ENCODE peak calls at places on chromosome 15, in six cellular contexts. L is mucosa of descending colon; E is colonic mucosa; H is suprapubic skin; O is CD8-positive, alpha-beta memory T cell; J is PC-9. F is an unnamed sample. For H3K4me1 and H3K36me3, the result is how much of the 10 kb centered on the place peaks cover.

GRCh38 chr15:100818927-100819326 is 60.7 kb upstream of the ALDH1A3 start:
- DNase-seq in L (no peak), E (no peak), H (no peak), O (no peak), J (no peak), F (no peak)

GRCh38 chr15:62783303-62783957 is 259.1 kb upstream of the TPM1 start:
- DNase-seq in L (no peak), E (no peak), H (no peak), O (no peak), J (no peak), F (no peak)

GRCh38 chr15:25687689-25688088 is 175.4 kb downstream of the ATP10A start:
- DNase-seq in L (no peak), E (no peak), H (no peak), O (no peak), J (no peak), F (no peak)

GRCh38 chr15:33226559-33227181 is 32.2 kb upstream of the FMN1 start:
- DNase-seq in L (no peak), E (peak), H (no peak), O (peak), J (peak), F (peak)

GRCh38 chr15:92901053-92901761 is 1.1 kb downstream of the CHD2 start:
- DNase-seq in L (no peak), E (no peak), H (no peak), O (no peak), J (no peak), F (peak)

GRCh38 chr15:100106732-100107131 is 235.0 kb downstream of the ADAMTS17 start:
- DNase-seq in L (no peak), E (no peak), H (no peak), O (no peak), J (no peak), F (no peak)

GRCh38 chr15:83818591-83818990 is 164.7 kb downstream of the ADAMTSL3 start:
- DNase-seq in L (no peak), E (no peak), H (no peak), O (no peak), J (no peak), F (no peak)

GRCh38 chr15:37452498-37452897 is 352.1 kb upstream of the MEIS2 start:
- DNase-seq in L (no peak), E (no peak), H (no peak), O (no peak), J (no peak), F (no peak)

GRCh38 chr15:63243101-63243500 is 34.3 kb upstream of the APH1B start:
- DNase-seq in L (no peak), E (no peak), H (no peak), O (no peak), J (no peak), F (no peak)

GRCh38 chr15:93382196-93382820 is 293.3 kb upstream of the RGMA start:
- DNase-seq in L (no peak), E (no peak), H (no peak), O (no peak), J (no peak), F (no peak)

GRCh38 chr15:78065284-78065872 is 12.1 kb downstream of the TBC1D2B start:
- DNase-seq in L (peak), E (no peak), H (peak), O (no peak), J (peak), F (no peak)

GRCh38 chr15:39313881-39314280 is 267.0 kb upstream of the THBS1 start:
- DNase-seq in L (no peak), E (no peak), H (no peak), O (no peak), J (no peak), F (peak)

GRCh38 chr15:86165263-86166204 is 85.9 kb downstream of the AGBL1 start:
- DNase-seq in L (no peak), E (no peak), H (no peak), O (no peak), J (no peak), F (no peak)

GRCh38 chr15:101407439-101407838 is 82.1 kb downstream of the PCSK6 start:
- DNase-seq in L (no peak), E (no peak), H (no peak), O (no peak), J (no peak), F (no peak)

GRCh38 chr15:57676578-57676977 is 29.9 kb upstream of the POLR2M start:
- DNase-seq in L (no peak), E (no peak), H (no peak), O (no peak), J (no peak), F (no peak)

GRCh38 chr15:76991741-76992645 is 2.9 kb upstream of the PSTPIP1 start:
- DNase-seq in L (peak), E (no peak), H (peak), O (no peak), J (no peak), F (no peak)

GRCh38 chr15:80173022-80173759 is 20.4 kb downstream of the FAH start:
- DNase-seq in L (peak), E (peak), H (no peak), O (peak), J (peak), F (peak)

GRCh38 chr15:45604321-45604720 is 17.1 kb downstream of the BLOC1S6 start:
- DNase-seq in L (no peak), E (no peak), H (no peak), O (no peak), J (no peak), F (no peak)

GRCh38 chr15:62782100-62782791 is 260.3 kb upstream of the TPM1 start:
- DNase-seq in L (no peak), E (peak), H (no peak), O (peak), J (peak), F (peak)

GRCh38 chr15:62610499-62610898 is 432.0 kb upstream of the TPM1 start:
- DNase-seq in L (no peak), E (no peak), H (no peak), O (no peak), J (no peak), F (no peak)

DNA sequence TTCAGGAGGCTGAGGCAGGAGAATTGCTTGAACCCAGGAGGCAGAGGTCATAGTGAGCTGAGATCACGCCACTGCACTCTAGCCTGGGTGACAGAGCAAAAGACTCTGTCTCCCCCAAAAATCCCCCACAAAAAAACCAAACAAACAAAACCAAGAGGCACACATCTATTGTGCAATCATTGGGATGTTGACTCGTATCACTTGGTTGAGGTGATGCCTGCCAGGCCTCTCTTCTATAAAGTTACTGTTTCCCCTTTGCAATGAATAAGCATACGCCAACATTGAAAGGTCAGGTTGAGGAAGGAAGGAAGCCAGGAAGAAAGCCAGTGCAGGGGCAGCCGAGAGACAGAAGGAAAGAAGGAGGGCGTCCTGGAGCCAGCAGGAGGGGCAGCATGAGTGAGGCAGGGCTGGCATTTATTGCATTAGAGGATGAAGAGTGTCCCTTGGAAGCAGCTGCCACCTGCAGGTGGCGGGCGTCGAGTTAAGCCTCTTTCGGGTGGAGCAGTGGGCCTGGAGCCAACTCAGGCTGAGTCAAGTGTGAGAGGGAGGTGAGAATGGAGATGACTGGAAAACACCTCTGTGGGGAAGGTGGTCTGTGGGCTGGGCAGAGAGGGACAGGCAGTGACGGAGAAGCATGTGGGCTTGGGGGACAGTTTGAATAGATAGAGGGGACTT is 8.3 kb upstream of the CSPG4 start:
- DNase-seq in L (peak), E (peak), H (peak), O (no peak), J (peak), F (peak)
- H3K4me1 ChIP-seq in L (under half), E (under half), H (half or more), O (under half), J (under half), F (under half)

GRCh38 chr15:82301296-82302016 is 38.8 kb downstream of the SAXO2 start:
- DNase-seq in L (no peak), E (no peak), H (no peak), O (no peak), J (no peak), F (no peak)
- H3K36me3 ChIP-seq in L (under half), E (under half), H (under half), O (under half), J (under half), F (under half)

GRCh38 chr15:40766906-40767837 is 2.6 kb upstream of the C15orf62 start:
- DNase-seq in L (no peak), E (no peak), H (no peak), O (no peak), J (peak), F (no peak)

GRCh38 chr15:40768492-40769309 is 1.1 kb upstream of the C15orf62 start:
- DNase-seq in L (peak), E (peak), H (no peak), O (no peak), J (no peak), F (peak)

GRCh38 chr15:40769310-40770146 is at the start of gene C15orf62:
- DNase-seq in L (peak), E (peak), H (no peak), O (peak), J (peak), F (peak)

GRCh38 chr15:40766194-40766830 is 2.4 kb downstream of the GCHFR start:
- DNase-seq in L (no peak), E (no peak), H (no peak), O (no peak), J (no peak), F (no peak)

DNA sequence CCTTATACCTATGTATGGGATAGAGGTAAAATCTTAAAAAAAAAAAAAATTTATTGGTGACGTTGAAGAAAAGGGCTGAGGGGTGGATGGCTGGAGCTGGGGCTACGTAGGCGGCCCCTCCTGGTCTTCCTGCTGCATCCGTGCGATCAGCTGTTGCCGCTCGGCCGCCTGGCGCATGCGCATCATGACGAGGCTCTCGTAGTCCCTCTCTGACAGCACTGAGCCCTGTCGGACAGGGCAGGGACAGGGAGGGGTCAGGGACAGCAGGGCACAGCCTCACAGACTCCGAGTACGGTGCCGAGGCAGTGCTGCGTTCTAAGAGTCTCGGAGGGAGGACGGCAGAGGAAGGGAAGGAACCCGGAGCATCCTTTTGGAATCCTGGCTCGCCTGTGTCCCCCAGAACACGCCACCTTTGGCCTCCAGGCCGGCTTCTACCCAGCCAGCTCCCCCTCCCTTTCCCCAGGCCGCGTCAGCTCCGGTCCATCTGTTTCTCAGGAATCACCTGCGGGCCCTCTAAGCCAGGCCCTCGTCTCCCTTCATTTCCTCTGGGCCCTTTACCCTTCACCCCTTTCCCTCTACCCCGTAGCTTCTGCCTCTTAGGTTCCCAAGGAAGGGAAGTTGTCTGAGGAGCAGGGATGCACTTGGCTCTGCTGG is 1.8 kb upstream of the C15orf62 start:
- DNase-seq in L (no peak), E (no peak), H (no peak), O (no peak), J (no peak), F (no peak)
- H3K4me1 ChIP-seq in L (half or more), E (under half), H (half or more), O (under half), J (half or more), F (under half)

GRCh38 chr15:43794269-43795037 is 2.3 kb downstream of the SERF2 start:
- DNase-seq in L (no peak), E (no peak), H (no peak), O (no peak), J (no peak), F (no peak)

GRCh38 chr15:43795197-43795596 is 3.1 kb downstream of the SERF2 start:
- DNase-seq in L (no peak), E (no peak), H (no peak), O (no peak), J (no peak), F (no peak)

GRCh38 chr15:43795997-43796396 is 3.9 kb downstream of the SERF2 start:
- DNase-seq in L (no peak), E (no peak), H (no peak), O (no peak), J (no peak), F (no peak)

GRCh38 chr15:43799209-43799944 is 643 bp downstream of the SERINC4 start:
- DNase-seq in L (peak), E (peak), H (no peak), O (no peak), J (no peak), F (peak)

GRCh38 chr15:43796566-43796965 is 3.5 kb downstream of the SERINC4 start:
- DNase-seq in L (no peak), E (no peak), H (no peak), O (no peak), J (no peak), F (no peak)
- H3K36me3 ChIP-seq in L (under half), E (under half), H (under half), O (under half), J (under half), F (under half)

DNA sequence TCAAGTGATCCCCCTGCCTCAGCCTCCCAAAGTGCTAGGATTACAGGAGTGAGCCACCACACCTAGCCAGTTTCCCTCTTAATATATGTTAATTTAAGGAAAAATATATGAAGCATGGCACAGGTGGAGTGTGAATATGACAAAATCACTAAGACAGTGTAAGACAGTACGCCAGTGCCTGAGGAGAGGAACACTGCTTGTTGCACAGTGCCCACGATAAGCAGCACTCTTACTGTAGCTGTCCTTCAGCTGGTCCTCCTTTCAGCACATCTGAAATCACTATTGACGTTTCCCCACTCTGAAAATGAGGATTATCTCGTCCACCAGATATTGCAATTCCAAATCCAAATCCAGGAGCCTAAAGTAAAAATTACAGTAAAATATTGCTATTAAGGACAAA is 49.3 kb downstream of the TJP1 start:
- DNase-seq in L (no peak), E (no peak), H (no peak), O (no peak), J (no peak), F (no peak)
- H3K4me1 ChIP-seq in L (under half), E (under half), H (under half), O (under half), J (under half), F (under half)

DNA sequence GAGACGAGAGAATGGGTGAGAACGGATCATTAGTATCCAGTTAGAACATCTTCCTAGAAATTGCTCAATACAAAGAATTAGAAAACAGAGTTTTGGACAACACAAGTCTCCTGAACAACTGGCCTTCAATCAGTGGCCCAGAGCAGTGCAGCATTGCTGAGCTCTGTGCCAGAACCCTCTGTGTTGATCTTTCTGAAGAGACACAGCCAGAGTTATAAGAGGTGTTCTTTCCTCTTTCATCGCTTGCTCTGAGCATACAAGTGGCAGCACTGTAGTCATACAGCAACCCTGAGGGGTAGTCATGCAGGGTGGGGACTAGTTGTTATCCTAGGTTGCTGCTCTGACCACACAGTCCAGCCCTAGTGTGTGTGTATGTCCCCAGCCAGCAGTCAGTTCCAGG is 4.0 kb downstream of the KNSTRN start:
- DNase-seq in L (no peak), E (no peak), H (no peak), O (no peak), J (no peak), F (no peak)
- H3K36me3 ChIP-seq in L (under half), E (under half), H (under half), O (under half), J (under half), F (under half)

DNA sequence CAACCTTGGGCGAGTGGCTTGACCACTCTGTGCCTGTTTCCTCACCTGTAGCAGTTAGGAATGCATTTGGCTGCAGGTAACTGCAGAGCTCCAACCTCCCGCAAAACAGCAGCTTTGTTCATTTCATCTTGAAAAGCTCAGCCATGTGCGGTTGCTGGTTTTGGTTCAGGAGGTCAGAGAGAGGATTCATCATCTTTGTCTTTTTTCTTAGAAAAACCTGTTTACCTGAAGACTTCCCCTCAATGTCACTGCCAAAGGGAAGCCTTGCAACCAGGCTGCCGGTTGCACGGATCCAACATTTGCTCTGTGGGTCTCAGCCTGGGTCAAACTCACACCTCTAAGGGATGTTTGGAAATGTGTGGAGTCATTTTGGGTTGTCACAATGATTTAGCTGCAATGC is 16.4 kb upstream of the FURIN start:
- DNase-seq in L (no peak), E (no peak), H (no peak), O (no peak), J (no peak), F (no peak)
- H3K4me1 ChIP-seq in L (under half), E (under half), H (under half), O (under half), J (under half), F (under half)

F was measured in small intestine.